ENCODE peak calls at places on chromosomes 16 and 17, in four cellular contexts. M, J, F and Y are unnamed samples.

GRCh38 chr17:40090234-40091111 is 9.9 kb downstream of the NR1D1 start:
- DNase-seq in M (no peak), J (no peak), F (no peak), Y (peak)

GRCh38 chr16:30874244-30874820 is 19.5 kb downstream of the BCL7C start:
- DNase-seq in M (no peak), J (no peak), F (no peak), Y (no peak)

GRCh38 chr17:43453331-43453812 is 30.4 kb upstream of the DHX8 start:
- DNase-seq in M (no peak), J (peak), F (no peak), Y (no peak)

GRCh38 chr17:43560461-43561427 is 14.6 kb upstream of the ETV4 start:
- DNase-seq in M (no peak), J (no peak), F (no peak), Y (no peak)

GRCh38 chr17:37488607-37489196 is 989 bp upstream of the DUSP14 start:
- DNase-seq in M (peak), J (peak), F (peak), Y (peak)

GRCh38 chr16:88537864-88538263 is 32.3 kb upstream of the ZC3H18 start:
- DNase-seq in M (no peak), J (no peak), F (no peak), Y (no peak)

GRCh38 chr17:31413871-31414589 is 22.6 kb downstream of the RAB11FIP4 start:
- DNase-seq in M (no peak), J (peak), F (no peak), Y (no peak)

GRCh38 chr16:78761427-78761826 is 662.0 kb downstream of the WWOX start:
- DNase-seq in M (no peak), J (no peak), F (no peak), Y (no peak)

GRCh38 chr16:21663889-21664647 is at the start of gene OTOA:
- DNase-seq in M (no peak), J (no peak), F (peak), Y (no peak)

GRCh38 chr17:82611140-82612058 is 36.8 kb downstream of the WDR45B start:
- DNase-seq in M (no peak), J (peak), F (peak), Y (no peak)

GRCh38 chr17:67518881-67519280 is 141.8 kb downstream of the PITPNC1 start:
- DNase-seq in M (no peak), J (peak), F (no peak), Y (no peak)

GRCh38 chr16:17211797-17212196 is 259.0 kb downstream of the XYLT1 start:
- DNase-seq in M (peak), J (no peak), F (peak), Y (no peak)

GRCh38 chr17:48054238-48055185 is 6.4 kb downstream of the NFE2L1 start:
- DNase-seq in M (no peak), J (peak), F (peak), Y (peak)

GRCh38 chr16:9867176-9867575 is 315.1 kb downstream of the GRIN2A start:
- DNase-seq in M (no peak), J (no peak), F (no peak), Y (no peak)

GRCh38 chr16:84214451-84215066 is 23.6 kb downstream of the ADAD2 start:
- DNase-seq in M (no peak), J (no peak), F (no peak), Y (no peak)

GRCh38 chr16:27526169-27526568 is 23.5 kb downstream of the GTF3C1 start:
- DNase-seq in M (peak), J (peak), F (peak), Y (no peak)

GRCh38 chr16:13307861-13308260 is 406.5 kb downstream of the SHISA9 start:
- DNase-seq in M (no peak), J (no peak), F (no peak), Y (no peak)

GRCh38 chr16:85982563-85982939 is 83.6 kb downstream of the IRF8 start:
- DNase-seq in M (no peak), J (no peak), F (no peak), Y (peak)

GRCh38 chr16:23072084-23072599 is 77.1 kb downstream of the USP31 start:
- DNase-seq in M (peak), J (peak), F (peak), Y (peak)

GRCh38 chr17:44575408-44575807 is 18.1 kb downstream of the FZD2 start:
- DNase-seq in M (no peak), J (no peak), F (no peak), Y (no peak)

GRCh38 chr17:66625321-66625767 is 209.6 kb upstream of the CACNG5 start:
- DNase-seq in M (peak), J (peak), F (peak), Y (no peak)

GRCh38 chr16:82681592-82681991 is 54.8 kb downstream of the CDH13 start:
- DNase-seq in M (no peak), J (no peak), F (no peak), Y (no peak)

GRCh38 chr17:3557768-3558583 is at the start of gene TRPV3:
- DNase-seq in M (no peak), J (no peak), F (no peak), Y (no peak)

GRCh38 chr17:61536417-61536955 is 54.5 kb downstream of the NACA2 start:
- DNase-seq in M (no peak), J (peak), F (no peak), Y (no peak)

GRCh38 chr17:4180791-4181190 is 37.8 kb downstream of the CYB5D2 start:
- DNase-seq in M (no peak), J (no peak), F (no peak), Y (no peak)

GRCh38 chr16:80962879-80963278 is 43.8 kb downstream of the CMC2 start:
- DNase-seq in M (no peak), J (no peak), F (no peak), Y (no peak)

GRCh38 chr17:19787733-19788357 is 39.7 kb upstream of the ALDH3A1 start:
- DNase-seq in M (no peak), J (no peak), F (no peak), Y (no peak)

GRCh38 chr17:75976175-75976848 is 2.7 kb downstream of the ACOX1 start:
- DNase-seq in M (peak), J (no peak), F (no peak), Y (no peak)

GRCh38 chr17:63989622-63990345 is 8.4 kb upstream of the PRR29 start:
- DNase-seq in M (no peak), J (no peak), F (no peak), Y (no peak)

DNA sequence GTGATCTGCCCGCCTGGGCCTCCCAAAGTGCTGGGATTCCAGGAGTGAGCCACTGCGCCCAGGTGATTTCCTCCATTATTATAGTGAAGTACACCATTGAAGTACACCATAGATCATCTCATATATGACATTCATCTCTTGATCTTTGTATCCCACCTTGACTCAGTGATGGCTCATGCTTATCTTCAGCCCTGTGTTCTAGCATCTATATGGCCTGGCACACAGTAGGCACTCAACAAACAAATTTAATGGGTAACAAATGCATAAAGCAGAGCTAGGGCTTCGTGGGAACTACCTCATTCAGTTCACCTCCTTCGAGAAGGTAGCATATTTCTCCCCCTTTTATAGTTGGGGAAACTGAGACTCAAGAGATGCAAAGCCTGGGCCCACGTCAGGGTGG is 952 bp downstream of the ENKD1 start:
- DNase-seq in M (no peak), J (no peak), F (no peak), Y (no peak)
- H3K27ac ChIP-seq in M (peak), J (peak), F (no peak), Y (no peak)

DNA sequence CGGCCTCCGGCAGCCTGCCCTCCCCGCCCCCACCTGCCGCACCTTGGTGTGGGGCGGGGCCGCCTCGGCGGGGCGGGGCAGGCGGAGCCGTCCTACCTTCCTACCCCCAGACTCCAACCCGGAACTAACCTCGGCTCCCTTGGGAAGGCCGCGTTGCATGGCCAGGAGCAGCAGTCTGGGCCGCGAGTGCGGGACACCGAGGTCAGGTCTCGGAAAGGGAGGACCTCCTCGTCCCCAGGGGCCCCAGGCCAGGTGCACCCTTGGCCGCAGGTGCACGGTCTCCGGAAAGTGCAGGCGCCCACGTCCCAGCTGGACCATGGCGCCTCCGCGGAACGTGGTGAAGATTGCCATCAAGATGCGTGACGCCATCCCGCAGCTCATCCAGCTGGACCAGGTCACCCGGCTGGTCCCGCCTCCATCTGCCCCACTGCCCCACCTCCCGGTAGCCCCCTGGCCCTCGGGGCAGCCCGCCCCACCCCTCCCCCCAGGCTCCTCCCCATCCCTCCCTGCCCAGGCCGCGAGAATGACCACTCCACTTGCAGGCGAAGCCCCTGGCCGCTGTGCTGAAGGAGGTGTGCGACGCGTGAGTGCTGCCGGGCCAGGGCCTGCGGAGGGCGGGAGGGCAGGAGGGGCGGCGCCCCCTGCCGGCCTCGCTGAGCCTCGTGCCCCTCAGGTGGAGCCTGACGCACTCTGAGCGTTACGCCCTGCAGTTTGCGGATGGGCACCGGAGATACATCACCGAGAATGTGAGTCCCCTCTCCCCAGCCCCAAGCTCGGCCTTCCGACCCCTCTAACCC is at the start of gene ELMO3:
- DNase-seq in M (no peak), J (no peak), F (peak), Y (no peak)
- TF ChIP-seq CTCF in M (no peak), J (peak), F (no peak), Y (no peak)

DNA sequence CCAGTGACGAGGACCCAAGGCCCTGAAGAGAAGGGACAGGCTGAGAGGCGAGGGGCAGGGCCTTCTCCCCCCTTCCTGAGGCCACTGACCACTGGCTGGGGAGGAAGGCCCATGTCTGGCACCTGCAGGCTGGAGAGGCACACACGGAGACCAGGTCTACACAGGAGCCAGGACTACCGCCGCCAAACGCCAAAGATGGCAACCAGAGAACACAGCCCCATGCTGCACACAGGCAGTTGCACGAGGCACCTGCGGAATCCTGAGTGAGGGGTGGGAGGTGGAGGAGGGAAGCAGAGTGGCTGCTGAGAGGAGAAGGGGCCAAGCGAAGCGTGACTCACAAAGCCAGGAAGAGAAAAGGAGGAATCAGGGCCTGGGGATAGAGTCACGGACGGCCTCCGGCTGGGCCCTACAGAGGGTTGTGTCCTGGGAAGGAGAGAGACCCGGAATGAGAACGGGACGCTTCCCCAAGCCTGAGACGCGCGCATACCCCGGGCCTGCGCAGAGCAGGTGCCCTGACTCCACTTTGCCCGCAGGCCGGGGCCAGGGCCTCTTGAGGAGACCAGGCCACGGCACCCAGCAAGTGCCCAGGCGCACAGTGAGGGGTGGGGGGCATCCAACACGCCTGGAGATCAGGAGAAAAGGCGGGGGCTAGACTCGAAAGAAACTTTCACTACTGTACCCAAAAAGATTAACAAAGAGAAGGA is 28.7 kb upstream of the C16orf95 start:
- DNase-seq in M (no peak), J (no peak), F (no peak), Y (no peak)
- H3K27ac ChIP-seq in M (no peak), J (no peak), F (no peak), Y (no peak)

DNA sequence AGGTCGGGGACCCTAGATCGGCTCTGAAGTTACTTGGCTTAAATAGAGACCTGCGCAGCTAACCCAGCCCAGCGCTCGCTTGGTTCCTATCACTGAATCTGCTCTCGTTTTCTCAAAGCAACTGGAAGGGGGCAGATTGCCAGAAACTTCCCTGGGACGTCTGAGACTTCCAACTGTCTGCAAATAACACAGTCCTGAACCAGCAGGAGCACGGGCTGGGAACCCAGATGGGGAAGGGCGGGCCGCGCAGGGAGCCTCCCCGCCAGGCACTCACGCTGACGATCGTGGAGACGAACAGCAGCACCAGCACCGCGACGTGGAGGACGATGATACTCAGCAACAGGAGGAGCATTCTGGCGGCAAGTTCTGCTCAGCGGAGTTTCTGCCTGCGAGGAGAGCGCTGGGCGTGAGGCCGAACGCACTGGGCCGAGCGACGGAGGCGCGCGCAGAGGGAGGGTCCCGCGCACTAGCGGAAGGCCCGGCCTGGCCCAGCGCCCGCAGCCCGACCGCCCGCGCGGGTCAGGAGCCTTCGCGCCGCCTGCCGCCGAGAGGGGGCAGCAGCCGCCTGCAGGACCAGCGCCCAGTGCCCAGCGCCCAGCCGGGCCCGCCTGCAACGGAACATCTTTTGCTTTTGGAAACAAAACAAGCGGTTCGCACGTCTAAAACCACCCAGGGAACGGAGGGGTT is 4.6 kb downstream of the PMP22 start:
- DNase-seq in M (peak), J (peak), F (peak), Y (peak)
- TF ChIP-seq CTCF in M (peak), J (peak), F (peak), Y (peak)